ENCODE peak calls at places on chromosomes 2 and 18, in nine cellular contexts. E is mammary epithelial cell; Z is pancreas; S is GM23338; F is endothelial cell of umbilical vein; Y is heart left ventricle; V is neuronal stem cell; O is CD8-positive, alpha-beta T cell; Q is Karpas-422. U is an unnamed sample.
A peak's percentile ranks its signal among the peaks of the same experiment; 100 is the strongest.

GRCh38 chr2:31568585-31569201 is 12.0 kb downstream of the SRD5A2 start:
- DNase-seq in E (no peak), Z (no peak), S (no peak), F (no peak), Y (no peak), V (no peak), O (no peak), Q (no peak), U (no peak)

GRCh38 chr2:69946351-69947077 is 14.9 kb downstream of the ASPRV1 start:
- DNase-seq in E (peak; percentile 89), Z (no peak), S (no peak), F (peak; percentile 41), Y (no peak), V (no peak), O (peak; percentile 61), Q (no peak), U (no peak)

GRCh38 chr2:37652199-37652640 is 19.2 kb downstream of the CDC42EP3 start:
- DNase-seq in E (peak; percentile 98), Z (no peak), S (no peak), F (peak; percentile 62), Y (no peak), V (no peak), O (no peak), Q (no peak), U (no peak)

GRCh38 chr2:115303-115702 is 69.0 kb upstream of the FAM110C start:
- DNase-seq in E (peak; percentile 72), Z (no peak), S (peak; percentile 66), F (no peak), Y (no peak), V (no peak), O (no peak), Q (no peak), U (no peak)

GRCh38 chr2:19208479-19209204 is 149.8 kb downstream of the OSR1 start:
- DNase-seq in E (no peak), Z (no peak), S (no peak), F (no peak), Y (no peak), V (no peak), O (no peak), Q (peak; percentile 9), U (no peak)

GRCh38 chr2:200747668-200748618 is 63.8 kb upstream of the BZW1 start:
- DNase-seq in E (no peak), Z (no peak), S (no peak), F (no peak), Y (no peak), V (no peak), O (no peak), Q (no peak), U (no peak)

GRCh38 chr2:159111346-159111922 is 143.0 kb downstream of the TANC1 start:
- DNase-seq in E (no peak), Z (no peak), S (no peak), F (no peak), Y (peak; percentile 59), V (no peak), O (no peak), Q (no peak), U (no peak)

GRCh38 chr2:219125225-219125885 is 35.3 kb downstream of the NHEJ1 start:
- DNase-seq in E (peak; percentile 90), Z (no peak), S (no peak), F (no peak), Y (no peak), V (no peak), O (no peak), Q (no peak), U (no peak)

GRCh38 chr2:220228310-220229006 is 601.0 kb downstream of the SLC4A3 start:
- DNase-seq in E (peak; percentile 91), Z (no peak), S (no peak), F (no peak), Y (no peak), V (no peak), O (no peak), Q (no peak), U (no peak)

GRCh38 chr18:25737710-25738251 is 352.6 kb downstream of the SS18 start:
- DNase-seq in E (peak; percentile 98), Z (no peak), S (no peak), F (peak; percentile 7), Y (no peak), V (no peak), O (no peak), Q (no peak), U (peak; percentile 65)

GRCh38 chr2:158931577-158931976 is 36.9 kb upstream of the TANC1 start:
- DNase-seq in E (peak; percentile 62), Z (no peak), S (no peak), F (peak; percentile 62), Y (no peak), V (peak; percentile 11), O (no peak), Q (no peak), U (no peak)

GRCh38 chr18:58314284-58314683 is 270.3 kb downstream of the NEDD4L start:
- DNase-seq in E (peak; percentile 92), Z (peak; percentile 66), S (no peak), F (peak; percentile 36), Y (peak; percentile 44), V (no peak), O (no peak), Q (no peak), U (peak; percentile 71)

GRCh38 chr2:30235008-30235655 is 3.8 kb downstream of the LBH start:
- DNase-seq in E (peak; percentile 41), Z (no peak), S (no peak), F (no peak), Y (no peak), V (no peak), O (peak; percentile 69), Q (no peak), U (no peak)

GRCh38 chr2:134790487-134790886 is 47.9 kb upstream of the ACMSD start:
- DNase-seq in E (no peak), Z (no peak), S (peak; percentile 57), F (no peak), Y (no peak), V (no peak), O (no peak), Q (peak; percentile 52), U (no peak)

GRCh38 chr2:95009009-95009760 is 16.3 kb upstream of the MAL start:
- DNase-seq in E (no peak), Z (no peak), S (no peak), F (no peak), Y (no peak), V (no peak), O (no peak), Q (no peak), U (no peak)

GRCh38 chr2:240466579-240467148 is 31.2 kb downstream of the GPC1 start:
- DNase-seq in E (no peak), Z (peak; percentile 28), S (no peak), F (no peak), Y (peak; percentile 17), V (no peak), O (peak; percentile 5), Q (no peak), U (peak; percentile 13)
- H3K4me1 ChIP-seq in E (no peaks in the 10 kb centered on the region), Z (no peaks in the 10 kb centered on the region), S (no peaks in the 10 kb centered on the region), F (no peaks in the 10 kb centered on the region), Y (no peaks in the 10 kb centered on the region), V (peaks cover 11% of the 10 kb centered on the region), O (no peaks in the 10 kb centered on the region), Q (no peaks in the 10 kb centered on the region), U (no peaks in the 10 kb centered on the region)

GRCh38 chr2:207141381-207141780 is 24.4 kb downstream of the KLF7 start:
- DNase-seq in E (no peak), Z (no peak), S (no peak), F (no peak), Y (no peak), V (no peak), O (no peak), Q (no peak), U (no peak)

GRCh38 chr2:207137922-207138321 is 27.8 kb downstream of the KLF7 start:
- DNase-seq in E (no peak), Z (no peak), S (no peak), F (no peak), Y (no peak), V (no peak), O (no peak), Q (no peak), U (no peak)

GRCh38 chr2:207136872-207137271 is 28.9 kb downstream of the KLF7 start:
- DNase-seq in E (no peak), Z (no peak), S (no peak), F (no peak), Y (no peak), V (no peak), O (no peak), Q (no peak), U (no peak)

GRCh38 chr2:207138573-207139297 is 27.0 kb downstream of the KLF7 start:
- DNase-seq in E (no peak), Z (no peak), S (no peak), F (no peak), Y (no peak), V (no peak), O (no peak), Q (no peak), U (no peak)

DNA sequence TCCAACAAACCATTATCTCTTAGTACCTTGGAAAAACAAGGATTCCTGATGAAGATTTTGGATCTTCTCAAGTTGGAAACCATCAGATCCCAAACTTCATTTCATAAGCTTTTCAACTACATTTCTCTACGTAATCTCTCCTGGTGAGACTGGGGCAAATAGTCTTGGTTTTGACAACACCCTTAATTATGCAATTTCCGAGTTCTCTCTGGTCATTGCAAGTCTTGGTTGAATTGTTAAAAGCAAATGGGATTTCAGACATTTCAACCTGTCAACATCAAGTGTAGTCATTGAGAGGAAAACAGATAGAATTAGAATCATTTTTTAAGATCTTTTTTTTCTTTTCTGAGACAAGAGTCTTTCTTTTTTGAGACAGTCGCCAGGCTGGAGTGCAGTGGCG is 26.2 kb downstream of the KLF7 start:
- DNase-seq in E (no peak), Z (no peak), S (no peak), F (no peak), Y (no peak), V (no peak), O (no peak), Q (no peak), U (no peak)
- H3K4me1 ChIP-seq in E (peaks cover 27% of the 10 kb centered on the region), Z (no peaks in the 10 kb centered on the region), S (peaks cover 69% of the 10 kb centered on the region), F (peaks cover 55% of the 10 kb centered on the region), Y (peaks cover 70% of the 10 kb centered on the region), V (peaks cover 56% of the 10 kb centered on the region), O (peaks cover 54% of the 10 kb centered on the region), Q (peaks cover 12% of the 10 kb centered on the region), U (peaks cover 8% of the 10 kb centered on the region)

GRCh38 chr2:225735844-225736243 is 336.3 kb downstream of the NYAP2 start:
- DNase-seq in E (peak; percentile 80), Z (no peak), S (no peak), F (peak; percentile 89), Y (no peak), V (no peak), O (no peak), Q (no peak), U (no peak)
- H3K4me1 ChIP-seq in E (peaks cover 30% of the 10 kb centered on the region), Z (no peaks in the 10 kb centered on the region), S (no peaks in the 10 kb centered on the region), F (peaks cover 44% of the 10 kb centered on the region), Y (no peaks in the 10 kb centered on the region), V (no peaks in the 10 kb centered on the region), O (no peaks in the 10 kb centered on the region), Q (no peaks in the 10 kb centered on the region), U (no peaks in the 10 kb centered on the region)

GRCh38 chr2:86518498-86518897 is 44.7 kb downstream of the CHMP3 start:
- DNase-seq in E (peak; percentile 9), Z (no peak), S (peak; percentile 65), F (peak; percentile 31), Y (no peak), V (no peak), O (peak; percentile 50), Q (peak; percentile 82), U (no peak)
- H3K4me1 ChIP-seq in E (no peaks in the 10 kb centered on the region), Z (no peaks in the 10 kb centered on the region), S (no peaks in the 10 kb centered on the region), F (no peaks in the 10 kb centered on the region), Y (no peaks in the 10 kb centered on the region), V (no peaks in the 10 kb centered on the region), O (peaks cover 4% of the 10 kb centered on the region), Q (no peaks in the 10 kb centered on the region), U (no peaks in the 10 kb centered on the region)

U was measured in breast epithelium.